ENCODE peak calls at places on chromosome 19, in four cellular contexts. D is tibial nerve, J is D721Med, V is neural crest cell. W is an unnamed sample.

GRCh38 chr19:2423913-2424685 is 3.3 kb downstream of the TIMM13 start:
- DNase-seq in D (no peak), J (no peak), V (no peak), W (no peak)

GRCh38 chr19:38686530-38686888 is 39.1 kb downstream of the ACTN4 start:
- DNase-seq in D (no peak), J (no peak), V (no peak), W (peak; percentile 31)

GRCh38 chr19:35543280-35544109 is 1.9 kb upstream of the TMEM147 start:
- DNase-seq in D (no peak), J (no peak), V (no peak), W (no peak)

GRCh38 chr19:32651729-32652140 is 23.2 kb downstream of the ANKRD27 start:
- DNase-seq in D (no peak), J (no peak), V (peak; percentile 34), W (no peak)

GRCh38 chr19:47741544-47742125 is 3.7 kb upstream of the NOP53 start:
- DNase-seq in D (no peak), J (no peak), V (no peak), W (no peak)

GRCh38 chr19:20964798-20965197 is 41.7 kb downstream of the ZNF85 start:
- DNase-seq in D (no peak), J (no peak), V (no peak), W (peak; percentile 13)

GRCh38 chr19:55044286-55044685 is 6.2 kb upstream of the GP6 start:
- DNase-seq in D (no peak), J (no peak), V (no peak), W (no peak)

GRCh38 chr19:6113616-6114188 is 3.4 kb upstream of the RFX2 start:
- DNase-seq in D (no peak), J (no peak), V (no peak), W (no peak)

GRCh38 chr19:49133621-49134454 is 14.5 kb downstream of the PPFIA3 start:
- DNase-seq in D (no peak), J (no peak), V (no peak), W (no peak)

GRCh38 chr19:37932985-37933953 is 26.3 kb downstream of the SIPA1L3 start:
- DNase-seq in D (no peak), J (no peak), V (no peak), W (no peak)

GRCh38 chr19:49142866-49143335 is 12.3 kb downstream of the HRC start:
- DNase-seq in D (no peak), J (peak; percentile 95), V (peak; percentile 90), W (peak; percentile 45)

GRCh38 chr19:917323-918151 is at the start of gene KISS1R:
- DNase-seq in D (no peak), J (peak; percentile 85), V (peak; percentile 55), W (peak; percentile 82)

GRCh38 chr19:42255766-42256750 is 1.1 kb upstream of the ERF start:
- DNase-seq in D (no peak), J (no peak), V (peak; percentile 49), W (peak; percentile 28)

GRCh38 chr19:1907563-1908363 is 2.6 kb downstream of the ADAT3 start:
- DNase-seq in D (no peak), J (no peak), V (no peak), W (no peak)

GRCh38 chr19:16303755-16304154 is 20.9 kb upstream of the KLF2 start:
- DNase-seq in D (no peak), J (no peak), V (no peak), W (no peak)

GRCh38 chr19:34236035-34236793 is 18.1 kb upstream of the GARRE1 start:
- DNase-seq in D (no peak), J (no peak), V (no peak), W (no peak)

GRCh38 chr19:861756-862528 is 2.5 kb downstream of the CFD start:
- DNase-seq in D (no peak), J (no peak), V (peak; percentile 44), W (peak; percentile 47)

GRCh38 chr19:1924320-1924961 is 16.5 kb upstream of the CSNK1G2 start:
- DNase-seq in D (no peak), J (no peak), V (no peak), W (no peak)

GRCh38 chr19:56705939-56706338 is 34.4 kb upstream of the ZNF835 start:
- DNase-seq in D (no peak), J (no peak), V (no peak), W (no peak)

DNA sequence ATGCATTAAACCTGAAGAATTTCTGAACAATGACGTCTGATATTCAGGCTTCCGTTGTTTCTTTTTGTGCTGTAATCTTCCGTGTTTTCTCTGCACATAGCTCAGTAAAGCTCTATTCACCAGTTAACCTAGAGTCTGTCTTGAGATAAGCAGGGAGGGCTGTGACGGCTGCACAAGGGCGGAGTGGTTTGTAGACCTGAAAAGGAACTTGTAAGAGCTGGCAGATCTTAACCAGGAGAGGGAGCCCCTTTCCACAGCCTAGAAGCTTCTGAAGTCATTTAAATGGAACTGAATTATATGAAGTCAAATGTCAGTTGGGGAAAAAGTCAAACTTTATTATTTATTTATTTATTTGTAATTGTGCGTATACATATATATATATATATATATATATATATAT is 27.5 kb downstream of the DPRX start:
- DNase-seq in D (no peak), J (no peak), V (peak; percentile 35), W (peak; percentile 9)
- TF ChIP-seq CTCF in D (no peak), J (no peak), V (peak; percentile 73), W (no peak)

DNA sequence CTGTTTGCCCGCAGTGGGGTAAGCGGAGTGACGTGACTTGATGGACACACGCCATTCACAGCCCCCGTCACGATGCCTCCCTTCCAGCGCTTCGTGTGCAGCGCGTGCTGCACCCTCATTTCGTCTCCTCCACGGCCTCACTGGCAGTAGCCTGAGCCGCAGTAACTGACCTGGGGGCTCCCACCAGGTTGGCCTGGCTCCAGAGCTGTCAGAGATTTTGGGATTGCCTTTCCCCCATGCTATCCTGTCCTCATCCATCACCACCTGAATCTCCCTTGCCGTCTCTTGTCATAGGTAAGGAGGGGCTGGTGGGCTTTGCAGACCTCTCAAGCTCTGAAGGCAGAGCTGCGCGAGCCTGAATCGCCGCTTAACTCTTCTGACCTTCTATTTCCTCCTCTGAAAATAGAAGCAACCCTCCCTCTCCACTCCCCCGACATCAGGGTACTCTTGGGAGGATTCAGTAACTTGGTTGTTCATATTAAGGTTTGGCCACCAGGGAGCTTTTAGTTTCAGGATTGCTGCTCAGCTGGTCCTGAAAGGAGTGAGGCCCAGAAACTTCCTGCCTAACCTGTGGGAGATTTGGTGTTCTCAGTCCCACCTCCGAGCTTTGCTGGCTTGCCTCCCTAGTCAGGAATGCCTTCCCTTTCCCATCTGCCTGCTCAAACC is 27.9 kb downstream of the SIGLEC5 start:
- DNase-seq in D (no peak), J (no peak), V (no peak), W (no peak)
- TF ChIP-seq CTCF in D (no peak), J (no peak), V (no peak), W (no peak)

DNA sequence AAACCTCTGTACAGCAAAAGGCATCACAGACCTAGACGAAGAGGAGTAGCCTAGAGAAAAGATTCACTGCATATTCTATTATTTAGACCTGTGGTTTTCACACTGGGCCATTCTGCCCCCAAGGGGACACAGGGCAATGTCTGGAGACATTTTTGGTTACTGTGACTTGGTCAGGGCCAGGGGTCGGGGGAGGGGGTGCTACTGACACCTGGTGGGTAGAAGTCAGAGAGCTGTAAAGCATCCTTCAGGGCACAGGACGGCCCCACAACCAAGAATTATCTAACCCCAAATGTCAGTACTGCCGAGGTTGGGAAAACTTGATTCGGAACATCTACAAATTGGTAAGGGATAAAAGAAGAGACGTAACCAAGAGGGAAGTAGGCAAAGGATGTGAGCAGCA is 11.3 kb downstream of the ELAVL1 start:
- DNase-seq in D (no peak), J (no peak), V (no peak), W (no peak)
- TF ChIP-seq CTCF in D (no peak), J (no peak), V (no peak), W (no peak)

DNA sequence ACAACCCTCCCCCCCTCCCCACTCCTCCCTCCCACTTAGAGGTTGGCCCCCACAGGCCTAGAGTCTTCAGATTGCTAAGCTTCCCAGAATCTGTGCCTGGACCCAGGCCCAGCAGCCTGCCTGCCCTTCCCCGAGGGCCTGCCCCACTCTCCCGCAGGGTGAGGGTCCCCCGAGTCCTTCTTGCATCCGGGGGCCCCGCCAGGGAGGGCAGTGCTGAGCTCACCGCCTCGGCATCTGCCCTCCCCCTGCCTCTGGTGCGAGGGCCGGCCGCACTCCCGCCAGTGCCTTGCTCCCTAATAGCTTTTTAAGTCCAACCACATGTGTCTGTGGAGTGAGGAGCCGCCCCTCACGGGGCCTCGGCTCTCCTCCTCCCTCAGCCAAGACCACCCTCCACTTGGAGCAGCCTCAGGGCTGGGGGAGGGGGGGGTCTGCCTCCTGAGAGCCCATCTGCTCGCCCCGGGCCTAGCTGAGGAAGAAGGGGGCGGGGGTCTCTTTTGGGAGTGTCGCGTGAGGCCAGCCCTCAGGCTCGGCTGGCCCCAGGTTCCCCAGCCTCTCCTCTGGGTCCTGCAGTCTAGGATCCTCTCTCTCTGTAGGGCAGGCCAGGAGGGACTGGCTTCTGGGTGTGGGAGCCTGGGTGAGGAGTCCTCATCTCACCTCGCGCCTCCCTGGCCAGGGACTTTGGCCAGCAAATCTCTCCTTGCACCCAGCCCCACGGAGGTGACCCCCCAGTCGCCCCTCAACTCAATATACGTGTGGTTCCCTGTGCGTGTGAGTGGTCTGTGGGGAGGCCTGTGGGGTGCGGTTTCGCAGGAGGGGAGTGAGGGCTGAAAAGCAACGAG is 47.2 kb downstream of the LYL1 start:
- DNase-seq in D (peak; percentile 83), J (no peak), V (no peak), W (peak; percentile 63)
- TF ChIP-seq CTCF in D (no peak), J (no peak), V (no peak), W (peak; percentile 23)

GRCh38 chr19:18650048-18650435 is 13.2 kb downstream of the KLHL26 start:
- DNase-seq in D (peak; percentile 58), J (no peak), V (no peak), W (no peak)

GRCh38 chr19:18650468-18651001 is 13.7 kb downstream of the KLHL26 start:
- DNase-seq in D (peak; percentile 72), J (no peak), V (no peak), W (no peak)

GRCh38 chr19:18647807-18648206 is 11.0 kb downstream of the KLHL26 start:
- DNase-seq in D (no peak), J (no peak), V (no peak), W (no peak)

GRCh38 chr19:18648971-18649310 is 12.1 kb downstream of the KLHL26 start:
- DNase-seq in D (no peak), J (no peak), V (no peak), W (no peak)

GRCh38 chr19:18649371-18650047 is 12.7 kb downstream of the KLHL26 start:
- DNase-seq in D (peak; percentile 64), J (no peak), V (peak; percentile 34), W (no peak)
- TF ChIP-seq CTCF in D (no peak), J (no peak), V (no peak), W (no peak)

GRCh38 chr19:5050905-5051304 is 82.0 kb downstream of the KDM4B start:
- DNase-seq in D (no peak), J (no peak), V (no peak), W (no peak)

GRCh38 chr19:5053661-5054060 is 84.7 kb downstream of the KDM4B start:
- DNase-seq in D (no peak), J (no peak), V (no peak), W (no peak)

GRCh38 chr19:5052945-5053485 is 84.1 kb downstream of the KDM4B start:
- DNase-seq in D (no peak), J (no peak), V (no peak), W (no peak)

GRCh38 chr19:5051619-5052018 is 82.7 kb downstream of the KDM4B start:
- DNase-seq in D (no peak), J (no peak), V (no peak), W (no peak)

DNA sequence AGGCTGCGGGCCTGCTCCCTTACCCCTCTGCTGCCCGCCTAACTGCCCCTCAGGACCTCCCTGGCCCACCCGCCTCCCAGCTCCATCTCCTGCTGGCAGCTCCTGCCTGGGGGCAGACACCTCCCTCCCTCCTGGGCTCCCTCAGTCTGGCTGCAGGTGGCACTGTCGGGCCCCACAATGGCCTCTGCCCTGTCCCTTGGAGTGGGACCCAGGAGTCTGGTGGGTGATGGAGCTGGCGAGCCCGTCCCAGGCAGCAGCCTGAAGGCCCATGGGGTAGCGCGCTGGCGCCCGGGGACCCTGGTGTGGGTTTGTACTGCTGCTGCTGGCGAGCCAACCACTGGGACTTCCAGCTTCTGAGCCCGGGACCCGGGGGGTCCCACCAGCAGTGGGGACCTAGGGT is 83.6 kb downstream of the KDM4B start:
- DNase-seq in D (no peak), J (no peak), V (no peak), W (peak; percentile 44)
- TF ChIP-seq CTCF in D (no peak), J (no peak), V (no peak), W (peak; percentile 48)

W was measured in WERI-Rb-1.